ENCODE peak calls at places on chromosome 9, in five cellular contexts. J is RPMI7951, N is C1 segment of cervical spinal cord, X is cardiac muscle cell, K is hepatocyte. F is an unnamed sample.

GRCh38 chr9:124008855-124009834 is 2.4 kb upstream of the LHX2 start:
- DNase-seq in K (no peak), N (no peak), J (no peak), X (no peak), F (no peak)

GRCh38 chr9:86901511-86901910 is 45.8 kb downstream of the GAS1 start:
- DNase-seq in K (no peak), J (no peak), X (no peak), N (no peak), F (no peak)

GRCh38 chr9:109469646-109470358 is 28.3 kb downstream of the PTPN3 start:
- DNase-seq in N (no peak), X (peak; percentile 80), J (peak; percentile 78), K (peak; percentile 86), F (peak; percentile 71)

GRCh38 chr9:126704157-126704941 is 90.6 kb downstream of the LMX1B start:
- DNase-seq in K (peak; percentile 79), J (peak; percentile 37), X (no peak), N (no peak), F (peak; percentile 27)

GRCh38 chr9:95129651-95130291 is 187.7 kb downstream of the FANCC start:
- DNase-seq in K (no peak), X (no peak), N (no peak), J (no peak), F (no peak)

GRCh38 chr9:128503870-128504269 is 649 bp upstream of the GLE1 start:
- DNase-seq in K (no peak), X (peak; percentile 17), N (no peak), J (peak; percentile 44), F (no peak)

GRCh38 chr9:76394896-76395244 is 644 bp upstream of the RFK start:
- DNase-seq in X (peak; percentile 67), N (no peak), J (peak; percentile 56), K (peak; percentile 66), F (peak; percentile 55)

GRCh38 chr9:104944356-104944755 is 16.4 kb upstream of the ABCA1 start:
- DNase-seq in X (no peak), N (no peak), J (peak; percentile 19), K (no peak), F (no peak)

GRCh38 chr9:92501671-92502393 is 19.5 kb upstream of the ASPN start:
- DNase-seq in K (peak; percentile 57), J (peak; percentile 50), X (peak; percentile 44), N (no peak), F (peak; percentile 47)

GRCh38 chr9:31542384-31543055 is 841.9 kb upstream of the ACO1 start:
- DNase-seq in N (no peak), X (peak; percentile 32), J (no peak), K (peak; percentile 67), F (no peak)

GRCh38 chr9:18890372-18890771 is 142.6 kb downstream of the SAXO1 start:
- DNase-seq in J (peak; percentile 44), X (no peak), N (no peak), K (no peak), F (no peak)

GRCh38 chr9:34636791-34637355 is 714 bp downstream of the SIGMAR1 start:
- DNase-seq in J (no peak), X (no peak), N (no peak), K (no peak), F (peak; percentile 67)

GRCh38 chr9:98995059-98995665 is 51.5 kb downstream of the COL15A1 start:
- DNase-seq in X (no peak), J (peak; percentile 64), K (no peak), N (no peak), F (peak; percentile 85)

GRCh38 chr9:95176755-95177319 is 140.7 kb downstream of the FANCC start:
- DNase-seq in J (no peak), K (no peak), X (no peak), N (no peak), F (no peak)

GRCh38 chr9:34252670-34253459 is 74.0 kb downstream of the UBAP1 start:
- DNase-seq in N (no peak), J (peak; percentile 51), K (peak; percentile 77), X (peak; percentile 72), F (peak; percentile 77)

GRCh38 chr9:109766351-109766750 is 13.6 kb upstream of the PALM2AKAP2 start:
- DNase-seq in K (peak; percentile 58), J (peak; percentile 95), N (no peak), X (no peak), F (no peak)

GRCh38 chr9:121453232-121453892 is 46.3 kb downstream of the GGTA1 start:
- DNase-seq in N (no peak), X (no peak), K (no peak), J (no peak), F (no peak)

GRCh38 chr9:131776473-131776872 is 36.6 kb upstream of the RAPGEF1 start:
- DNase-seq in J (peak; percentile 19), X (peak; percentile 92), N (no peak), K (peak; percentile 66), F (peak; percentile 48)

GRCh38 chr9:137973829-137974416 is 96.3 kb downstream of the CACNA1B start:
- DNase-seq in X (no peak), J (no peak), N (no peak), K (peak; percentile 1), F (peak; percentile 13)

GRCh38 chr9:35564658-35565061 is 40.4 kb upstream of the TESK1 start:
- DNase-seq in X (no peak), J (no peak), N (no peak), K (no peak), F (peak; percentile 44)

GRCh38 chr9:79694676-79695400 is 123.1 kb downstream of the TLE4 start:
- DNase-seq in K (peak; percentile 30), J (peak; percentile 70), X (no peak), N (no peak), F (no peak)

GRCh38 chr9:22210262-22210661 is 201.2 kb upstream of the CDKN2B start:
- DNase-seq in X (no peak), J (peak; percentile 58), K (no peak), N (no peak), F (no peak)

GRCh38 chr9:5587024-5587423 is 41.9 kb upstream of the RIC1 start:
- DNase-seq in X (no peak), N (no peak), J (peak; percentile 68), K (no peak), F (no peak)

GRCh38 chr9:15349892-15350761 is 43.1 kb upstream of the TTC39B start:
- DNase-seq in K (no peak), J (peak; percentile 45), N (no peak), X (no peak), F (no peak)

GRCh38 chr9:134591573-134591981 is 50.0 kb upstream of the COL5A1 start:
- DNase-seq in K (no peak), J (peak; percentile 95), N (no peak), X (no peak), F (no peak)